ENCODE peak calls at places on chromosomes 11 and 22, in six cellular contexts. V is omental fat pad; Q is lower lobe of right lung; G is GM13976; T is astrocyte of the spinal cord; B is CD4-positive, alpha-beta T cell. E is an unnamed sample.

GRCh38 chr22:27614291-27615007 is 187.1 kb downstream of the MN1 start:
- DNase-seq in V (no peak), Q (no peak), G (no peak), T (no peak), B (no peak), E (no peak)

GRCh38 chr11:63536669-63537292 is at the start of gene PLAAT4:
- DNase-seq in V (no peak), Q (no peak), G (peak), T (peak), B (no peak), E (peak)

GRCh38 chr11:1766719-1767398 is 3.1 kb upstream of the CTSD start:
- DNase-seq in V (no peak), Q (no peak), G (no peak), T (no peak), B (no peak), E (no peak)

GRCh38 chr11:4704790-4705334 is 278 bp downstream of the MMP26 start:
- DNase-seq in V (no peak), Q (no peak), G (no peak), T (no peak), B (no peak), E (no peak)

GRCh38 chr22:19181786-19182471 is 3.4 kb upstream of the SLC25A1 start:
- DNase-seq in V (no peak), Q (no peak), G (no peak), T (no peak), B (no peak), E (no peak)

GRCh38 chr11:78030429-78031325 is 7.6 kb upstream of the KCTD14 start:
- DNase-seq in V (no peak), Q (peak), G (no peak), T (peak), B (no peak), E (peak)

GRCh38 chr11:125371451-125371935 is 124.6 kb downstream of the FEZ1 start:
- DNase-seq in V (no peak), Q (no peak), G (no peak), T (no peak), B (no peak), E (no peak)

GRCh38 chr11:554824-555499 is 5.6 kb downstream of the LMNTD2 start:
- DNase-seq in V (no peak), Q (peak), G (peak), T (peak), B (peak), E (no peak)

GRCh38 chr11:17810736-17811135 is 76.2 kb downstream of the KCNC1 start:
- DNase-seq in V (no peak), Q (no peak), G (no peak), T (peak), B (no peak), E (peak)

GRCh38 chr11:64916040-64916847 is 765 bp downstream of the ATG2A start:
- DNase-seq in V (no peak), Q (no peak), G (peak), T (no peak), B (peak), E (no peak)

GRCh38 chr11:93248602-93249001 is 50.8 kb upstream of the SLC36A4 start:
- DNase-seq in V (no peak), Q (no peak), G (no peak), T (no peak), B (no peak), E (no peak)

GRCh38 chr11:125892994-125893393 is 5.5 kb downstream of the HYLS1 start:
- DNase-seq in V (no peak), Q (no peak), G (no peak), T (no peak), B (no peak), E (no peak)

DNA sequence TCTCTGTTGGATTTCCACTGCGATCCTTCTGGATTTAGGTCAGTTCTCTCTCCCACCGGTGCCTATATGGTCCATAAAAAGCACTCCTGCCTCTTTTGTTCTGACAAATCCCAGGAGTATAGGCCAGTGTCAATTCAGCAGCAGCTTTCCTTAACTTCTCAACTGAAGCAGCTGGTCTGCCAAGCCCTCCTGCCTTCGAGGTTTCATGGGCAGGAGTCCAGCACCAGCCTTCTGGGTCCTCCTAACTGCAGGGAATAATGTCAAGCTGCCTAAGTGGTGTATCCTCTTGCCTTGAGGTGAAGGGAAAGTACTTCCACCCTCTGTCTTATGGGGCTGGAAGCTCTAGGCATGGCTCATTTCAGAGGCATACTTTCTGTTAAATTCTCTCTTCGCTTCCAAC is 149.4 kb upstream of the NCAM1 start:
- DNase-seq in V (no peak), Q (no peak), G (no peak), T (no peak), B (no peak), E (no peak)
- TF ChIP-seq CTCF in V (no peak), Q (no peak), G (no peak), T (no peak), B (no peak), E (no peak)

GRCh38 chr11:73358071-73358470 is 18.1 kb upstream of the RELT start:
- DNase-seq in V (no peak), Q (no peak), G (no peak), T (no peak), B (no peak), E (no peak)

GRCh38 chr11:73359341-73359740 is 16.9 kb upstream of the RELT start:
- DNase-seq in V (no peak), Q (no peak), G (no peak), T (no peak), B (no peak), E (peak)

GRCh38 chr11:73361953-73362776 is 14.0 kb upstream of the RELT start:
- DNase-seq in V (no peak), Q (no peak), G (no peak), T (no peak), B (no peak), E (no peak)

GRCh38 chr11:73360743-73361369 is 15.3 kb upstream of the RELT start:
- DNase-seq in V (no peak), Q (no peak), G (no peak), T (no peak), B (no peak), E (no peak)

GRCh38 chr11:73359930-73360742 is 16.1 kb upstream of the RELT start:
- DNase-seq in V (no peak), Q (no peak), G (peak), T (peak), B (peak), E (peak)
- TF ChIP-seq CTCF in V (no peak), Q (no peak), G (no peak), T (peak), B (peak), E (peak)

GRCh38 chr11:134578807-134579708 is 167.0 kb upstream of the B3GAT1 start:
- DNase-seq in V (no peak), Q (no peak), G (peak), T (no peak), B (no peak), E (no peak)
- TF ChIP-seq CTCF in V (no peak), Q (no peak), G (no peak), T (no peak), B (no peak), E (no peak)

GRCh38 chr11:91085985-91086384 is 863.1 kb upstream of the CHORDC1 start:
- DNase-seq in V (no peak), Q (no peak), G (no peak), T (no peak), B (no peak), E (no peak)
- TF ChIP-seq CTCF in V (no peak), Q (no peak), G (no peak), T (no peak), B (no peak), E (no peak)

GRCh38 chr11:66288866-66289547 is at the start of gene YIF1A:
- DNase-seq in V (peak), Q (peak), G (peak), T (peak), B (peak), E (peak)
- TF ChIP-seq CTCF in V (no peak), Q (no peak), G (no peak), T (no peak), B (no peak), E (no peak)

GRCh38 chr11:26285593-26285992 is 46.3 kb upstream of the ANO3 start:
- DNase-seq in V (no peak), Q (no peak), G (no peak), T (no peak), B (no peak), E (no peak)
- TF ChIP-seq CTCF in V (no peak), Q (no peak), G (no peak), T (no peak), B (no peak), E (no peak)

GRCh38 chr22:20802922-20803553 is 29.1 kb downstream of the SERPIND1 start:
- DNase-seq in V (no peak), Q (no peak), G (no peak), T (no peak), B (no peak), E (no peak)

GRCh38 chr22:20805972-20806471 is 32.1 kb downstream of the SERPIND1 start:
- DNase-seq in V (no peak), Q (no peak), G (no peak), T (no peak), B (no peak), E (peak)

GRCh38 chr22:20802452-20802851 is 28.5 kb downstream of the SERPIND1 start:
- DNase-seq in V (no peak), Q (no peak), G (no peak), T (no peak), B (no peak), E (no peak)

GRCh38 chr22:20804650-20805049 is 30.7 kb downstream of the SERPIND1 start:
- DNase-seq in V (no peak), Q (no peak), G (no peak), T (no peak), B (no peak), E (no peak)

DNA sequence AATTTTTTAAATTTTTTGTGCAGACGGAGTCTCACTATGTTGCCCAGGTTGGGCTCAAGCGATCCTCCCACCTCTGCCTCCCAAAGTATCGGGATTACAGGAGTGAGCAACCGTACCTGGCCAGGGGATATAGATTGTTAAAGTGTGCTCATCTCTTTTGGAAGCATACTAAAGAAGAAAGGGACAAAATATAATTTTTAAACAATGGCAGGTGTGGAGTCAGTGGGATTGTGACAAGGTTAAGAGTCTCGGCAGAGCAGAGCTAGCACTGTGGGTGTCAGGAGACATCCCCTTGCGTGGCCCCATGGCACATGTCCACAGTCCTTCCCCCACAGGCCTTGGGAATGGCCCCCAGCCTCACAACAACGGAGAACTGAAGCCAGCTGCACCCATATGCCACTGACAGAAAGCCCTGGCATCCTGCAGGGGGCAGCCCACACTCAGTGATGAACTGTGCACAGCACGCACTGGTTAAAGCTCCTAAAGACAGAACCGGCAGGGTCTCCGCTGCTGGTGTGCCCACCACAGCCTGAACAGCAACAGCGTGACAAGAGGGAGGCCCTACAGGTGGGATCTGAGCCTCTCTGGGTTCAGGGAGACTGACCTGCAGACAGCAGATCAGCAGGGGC is 29.9 kb downstream of the SERPIND1 start:
- DNase-seq in V (no peak), Q (no peak), G (peak), T (peak), B (peak), E (peak)
- TF ChIP-seq CTCF in V (no peak), Q (peak), G (peak), T (peak), B (peak), E (peak)

GRCh38 chr11:88886796-88887195 is 179.0 kb downstream of the GRM5 start:
- DNase-seq in V (no peak), Q (no peak), G (peak), T (peak), B (no peak), E (peak)
- TF ChIP-seq CTCF in V (no peak), Q (no peak), G (peak), T (no peak), B (peak), E (peak)

DNA sequence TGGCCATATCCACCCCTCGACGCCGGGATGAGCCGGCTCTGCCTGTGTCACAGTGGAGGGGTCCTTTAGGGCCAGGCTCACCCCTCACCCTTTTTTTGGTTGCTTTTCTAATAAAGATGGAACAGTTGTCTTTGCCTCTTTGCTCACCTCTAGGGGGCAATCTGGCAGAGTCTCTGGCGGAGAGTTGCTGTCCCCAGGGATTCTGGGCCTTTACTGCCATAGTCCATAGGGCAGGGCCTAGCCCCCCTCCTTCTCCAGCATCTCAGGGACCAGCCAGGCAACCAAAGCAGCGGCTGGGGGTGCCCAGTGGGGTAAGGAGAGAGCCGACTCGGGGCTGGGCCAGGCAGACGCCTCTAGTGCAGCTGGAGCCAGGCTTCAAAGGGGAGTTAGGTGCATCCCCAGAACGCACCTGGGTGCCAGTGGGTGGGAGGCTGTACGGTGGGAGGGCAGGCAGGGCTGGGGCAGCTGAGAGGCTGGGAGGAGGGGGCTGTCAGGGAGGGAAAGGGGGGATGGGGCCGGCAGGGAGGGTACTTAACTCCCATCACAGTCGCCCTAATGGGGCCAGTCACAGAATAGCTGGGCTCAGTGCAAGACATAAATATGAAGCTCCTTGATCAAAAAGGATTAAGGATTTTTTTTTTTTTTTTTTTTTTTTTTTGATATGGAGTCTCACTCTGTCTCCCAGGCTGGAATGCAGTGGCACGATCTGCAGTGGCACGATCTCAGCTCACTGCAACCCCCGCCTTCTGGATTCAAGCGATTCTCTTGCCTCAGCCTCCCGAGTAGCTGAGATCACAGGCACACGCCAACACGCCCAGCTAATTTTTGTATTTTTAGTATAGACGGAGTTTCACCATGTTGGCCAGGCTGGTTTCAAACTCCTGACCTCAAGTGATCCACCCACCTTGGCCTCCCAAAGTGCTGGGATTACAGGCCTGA is 2.5 kb upstream of the SUSD2 start:
- DNase-seq in V (no peak), Q (no peak), G (no peak), T (no peak), B (no peak), E (no peak)
- TF ChIP-seq CTCF in V (no peak), Q (peak), G (no peak), T (peak), B (peak), E (peak)

DNA sequence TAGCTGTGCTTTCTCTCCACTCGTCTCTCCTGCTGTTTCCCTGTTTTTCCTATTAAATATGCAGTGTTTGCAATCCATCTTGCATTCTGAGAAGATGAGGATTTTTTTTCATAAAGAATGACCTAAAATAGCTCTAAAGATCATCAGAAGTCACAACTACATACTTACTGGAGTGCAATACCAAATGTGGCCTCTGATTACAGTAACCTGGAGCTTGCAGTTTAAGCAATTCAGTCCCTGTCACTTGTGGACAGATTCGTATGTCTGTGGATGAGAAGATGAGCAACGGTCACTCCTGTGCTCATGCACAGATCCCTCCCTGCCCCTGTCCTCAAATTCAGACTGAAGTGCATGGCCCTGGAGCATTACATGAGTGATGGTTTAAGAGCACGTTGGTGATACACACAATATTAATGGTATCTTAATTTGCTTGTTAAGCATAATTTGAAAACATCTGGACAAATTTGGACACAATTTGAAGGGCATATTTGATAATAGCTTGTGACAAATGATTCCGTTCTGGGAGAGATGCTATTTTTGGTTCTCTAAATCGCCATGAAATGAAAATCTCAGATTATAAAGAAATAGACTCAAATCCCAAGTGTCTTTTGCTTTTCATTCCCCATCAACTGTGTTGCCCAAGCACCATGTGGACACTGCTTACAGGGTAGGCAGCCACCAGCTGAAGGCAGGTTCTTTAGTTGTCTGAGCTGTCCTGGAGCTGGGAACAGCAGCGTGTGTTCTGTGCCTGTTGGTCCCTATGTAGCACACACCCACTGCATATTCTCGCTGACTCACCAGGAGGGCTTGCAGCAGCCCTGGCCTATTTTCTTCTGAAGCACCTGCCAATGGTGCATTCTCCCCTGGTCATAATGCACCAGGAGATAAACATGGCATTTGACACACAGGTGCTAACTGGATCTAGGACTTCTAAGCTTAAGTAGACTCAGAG is 32.6 kb upstream of the PRAME start:
- DNase-seq in V (no peak), Q (no peak), G (no peak), T (no peak), B (no peak), E (no peak)
- TF ChIP-seq CTCF in V (no peak), Q (no peak), G (no peak), T (no peak), B (no peak), E (peak)